ENCODE peak calls at places on chromosomes 4 and X, in seven cellular contexts. H is NCI-H2029; X is posterior vena cava; F is activated T-cell treated with anti-CD3 and anti-CD28 coated beads, Interleukin-2, amount 50 U/mL, for 4 hours; V is NCI-H2081; L is mucosa of descending colon; G is renal cortical epithelial cell. T is an unnamed sample.

GRCh38 chr4:13546855-13547562 is 2.7 kb upstream of the NKX3-2 start:
- DNase-seq in H (peak), X (peak), F (no peak), V (peak), L (peak), G (no peak), T (no peak)

GRCh38 chr4:66123195-66123594 is 452.9 kb upstream of the EPHA5 start:
- DNase-seq in H (no peak), X (no peak), F (no peak), V (no peak), L (no peak), G (no peak), T (no peak)

GRCh38 chrX:23668335-23668734 is 1.0 kb downstream of the PRDX4 start:
- DNase-seq in H (no peak), X (no peak), F (no peak), V (no peak), L (no peak), G (no peak), T (no peak)

GRCh38 chrX:84118769-84119168 is 69.2 kb downstream of the RPS6KA6 start:
- DNase-seq in H (no peak), X (no peak), F (no peak), V (no peak), L (no peak), G (peak), T (no peak)

GRCh38 chrX:47483310-47484268 is 567 bp upstream of the ZNF41 start:
- DNase-seq in H (peak), X (no peak), F (no peak), V (peak), L (peak), G (peak), T (no peak)

GRCh38 chr4:98749206-98749605 is 90.8 kb upstream of the TSPAN5 start:
- DNase-seq in H (no peak), X (no peak), F (no peak), V (no peak), L (no peak), G (no peak), T (no peak)

GRCh38 chr4:16843831-16844508 is 54.5 kb downstream of the LDB2 start:
- DNase-seq in H (no peak), X (no peak), F (no peak), V (no peak), L (no peak), G (peak), T (no peak)

GRCh38 chrX:13689519-13690211 is 737 bp downstream of the RAB9A start:
- DNase-seq in H (no peak), X (no peak), F (no peak), V (no peak), L (no peak), G (no peak), T (no peak)

GRCh38 chr4:150131581-150132228 is 53.5 kb downstream of the DCLK2 start:
- DNase-seq in H (no peak), X (no peak), F (no peak), V (no peak), L (no peak), G (no peak), T (no peak)

GRCh38 chr4:2788101-2788500 is 4.8 kb upstream of the SH3BP2 start:
- DNase-seq in H (no peak), X (peak), F (no peak), V (no peak), L (no peak), G (no peak), T (no peak)

GRCh38 chrX:56564182-56564885 is 907 bp downstream of the UBQLN2 start:
- DNase-seq in H (no peak), X (peak), F (no peak), V (peak), L (peak), G (peak), T (peak)

GRCh38 chr4:128737098-128737513 is 72.4 kb upstream of the JADE1 start:
- DNase-seq in H (no peak), X (no peak), F (no peak), V (no peak), L (no peak), G (no peak), T (no peak)

GRCh38 chrX:101744085-101744484 is 84.4 kb upstream of the ARMCX2 start:
- DNase-seq in H (no peak), X (no peak), F (no peak), V (no peak), L (no peak), G (no peak), T (no peak)

GRCh38 chr4:56134272-56134671 is 185.5 kb downstream of the CEP135 start:
- DNase-seq in H (no peak), X (no peak), F (no peak), V (no peak), L (no peak), G (no peak), T (no peak)

GRCh38 chr4:2263701-2264321 is 1.9 kb upstream of the MXD4 start:
- DNase-seq in H (peak), X (peak), F (no peak), V (peak), L (no peak), G (no peak), T (no peak)

GRCh38 chrX:5306654-5307121 is 922.0 kb downstream of the NLGN4X start:
- DNase-seq in H (no peak), X (no peak), F (no peak), V (no peak), L (no peak), G (no peak), T (no peak)

GRCh38 chr4:38128478-38129451 is 168.6 kb downstream of the PTTG2 start:
- DNase-seq in H (no peak), X (peak), F (peak), V (peak), L (peak), G (peak), T (peak)

GRCh38 chr4:145011636-145012035 is 86.4 kb downstream of the ANAPC10 start:
- DNase-seq in H (no peak), X (no peak), F (no peak), V (no peak), L (no peak), G (no peak), T (no peak)

GRCh38 chr4:110344165-110344564 is 131.8 kb upstream of the ENPEP start:
- DNase-seq in H (no peak), X (no peak), F (no peak), V (no peak), L (peak), G (peak), T (no peak)

GRCh38 chrX:19152762-19153161 is 30.5 kb upstream of the ADGRG2 start:
- DNase-seq in H (no peak), X (no peak), F (no peak), V (no peak), L (no peak), G (peak), T (no peak)

GRCh38 chr4:126702747-126703146 is 930.0 kb upstream of the INTU start:
- DNase-seq in H (no peak), X (no peak), F (no peak), V (no peak), L (no peak), G (no peak), T (no peak)

GRCh38 chrX:45806410-45807121 is 605.9 kb upstream of the DIPK2B start:
- DNase-seq in H (no peak), X (no peak), F (peak), V (no peak), L (peak), G (peak), T (peak)

GRCh38 chrX:83829874-83830273 is 31.1 kb upstream of the CYLC1 start:
- DNase-seq in H (no peak), X (no peak), F (no peak), V (no peak), L (no peak), G (no peak), T (no peak)

GRCh38 chrX:43559643-43560042 is 96.5 kb upstream of the MAOA start:
- DNase-seq in H (peak), X (no peak), F (peak), V (peak), L (peak), G (no peak), T (peak)

GRCh38 chrX:25125483-25125882 is 109.7 kb upstream of the ARX start:
- DNase-seq in H (no peak), X (no peak), F (no peak), V (no peak), L (no peak), G (no peak), T (no peak)

GRCh38 chrX:72347366-72347765 is 41.7 kb upstream of the CITED1 start:
- DNase-seq in H (no peak), X (no peak), F (no peak), V (no peak), L (no peak), G (no peak), T (no peak)

GRCh38 chr4:7055111-7055989 is 12.2 kb downstream of the TADA2B start:
- DNase-seq in H (no peak), X (no peak), F (no peak), V (no peak), L (no peak), G (no peak), T (no peak)

GRCh38 chrX:41734530-41734929 is 10.5 kb downstream of the GPR82 start:
- DNase-seq in H (no peak), X (no peak), F (no peak), V (peak), L (no peak), G (no peak), T (no peak)

GRCh38 chrX:139554991-139555675 is 24.6 kb downstream of the F9 start:
- DNase-seq in H (no peak), X (no peak), F (no peak), V (no peak), L (no peak), G (no peak), T (no peak)

GRCh38 chrX:50202539-50202938 is 1.7 kb upstream of the AKAP4 start:
- DNase-seq in H (no peak), X (no peak), F (no peak), V (no peak), L (no peak), G (peak), T (no peak)

GRCh38 chrX:48470110-48470832 is at the start of gene SLC38A5:
- DNase-seq in H (no peak), X (peak), F (no peak), V (no peak), L (no peak), G (no peak), T (no peak)

GRCh38 chr4:27911047-27911446 is 1050.4 kb downstream of the STIM2 start:
- DNase-seq in H (no peak), X (no peak), F (no peak), V (no peak), L (no peak), G (no peak), T (no peak)

GRCh38 chr4:122625156-122625555 is 4.3 kb upstream of the IL21 start:
- DNase-seq in H (no peak), X (no peak), F (no peak), V (no peak), L (no peak), G (no peak), T (no peak)